ENCODE peak calls at places on chromosomes 2 and 18, in seven cellular contexts. D is NCI-H1092; V is tibial artery; U is Right ventricle myocardium inferior; K is endothelial cell; C is ovary; O is activated CD8-positive, alpha-beta memory T cell treated with anti-CD3 and anti-CD28 coated beads for 24 hours. Q is an unnamed sample.

GRCh38 chr18:41099451-41099850 is 855.6 kb upstream of the PIK3C3 start:
- DNase-seq in D (no peak), K (no peak), O (no peak), U (no peak), V (no peak), C (no peak), Q (no peak)

GRCh38 chr2:225040862-225041209 is 1.4 kb downstream of the DOCK10 start:
- DNase-seq in D (no peak), U (peak), O (no peak), V (no peak), K (no peak), C (no peak), Q (no peak)

GRCh38 chr2:65918760-65919187 is 486.4 kb upstream of the SPRED2 start:
- DNase-seq in V (no peak), D (no peak), K (no peak), U (no peak), C (no peak), O (no peak), Q (no peak)

GRCh38 chr2:167489307-167489706 is 601.0 kb downstream of the XIRP2 start:
- DNase-seq in U (no peak), D (no peak), V (no peak), K (no peak), O (no peak), C (no peak), Q (no peak)

GRCh38 chr2:189221811-189222210 is 42.2 kb upstream of the COL5A2 start:
- DNase-seq in O (no peak), C (no peak), U (no peak), D (no peak), V (no peak), K (no peak), Q (no peak)

GRCh38 chr18:73679941-73680700 is 467.5 kb downstream of the FBXO15 start:
- DNase-seq in O (no peak), K (no peak), C (no peak), V (no peak), U (no peak), D (no peak), Q (no peak)

GRCh38 chr2:232698552-232699091 is 1.5 kb downstream of the GIGYF2 start:
- DNase-seq in K (no peak), C (no peak), U (no peak), O (no peak), D (no peak), V (no peak), Q (no peak)

GRCh38 chr2:64124571-64124970 is 19.6 kb downstream of the PELI1 start:
- DNase-seq in K (no peak), C (no peak), O (no peak), V (no peak), D (no peak), U (no peak), Q (no peak)

GRCh38 chr2:158713523-158714138 is 81.5 kb upstream of the DAPL1 start:
- DNase-seq in C (no peak), O (no peak), V (no peak), K (no peak), D (no peak), U (no peak), Q (no peak)

GRCh38 chr2:121699421-121700328 is 37.0 kb downstream of the NIFK start:
- DNase-seq in U (no peak), D (no peak), K (no peak), O (peak), C (no peak), V (no peak), Q (no peak)

GRCh38 chr2:239180526-239181073 is 220.2 kb downstream of the HDAC4 start:
- DNase-seq in D (no peak), C (no peak), U (no peak), K (no peak), V (no peak), O (no peak), Q (peak)

GRCh38 chr2:189149981-189150380 is 29.6 kb downstream of the COL5A2 start:
- DNase-seq in C (no peak), O (no peak), V (no peak), D (no peak), K (no peak), U (no peak), Q (no peak)

GRCh38 chr2:122056853-122057252 is 301.4 kb downstream of the TSN start:
- DNase-seq in V (no peak), D (no peak), K (no peak), U (no peak), C (no peak), O (no peak), Q (no peak)

GRCh38 chr2:9178905-9179571 is 27.6 kb upstream of the ASAP2 start:
- DNase-seq in K (no peak), O (no peak), D (peak), U (no peak), C (peak), V (peak), Q (peak)

GRCh38 chr2:19890104-19890503 is 11.7 kb downstream of the TTC32 start:
- DNase-seq in K (no peak), U (no peak), O (no peak), C (no peak), D (no peak), V (no peak), Q (no peak)

GRCh38 chr18:29681578-29681977 is 1361.0 kb downstream of the DSC3 start:
- DNase-seq in O (no peak), U (no peak), D (no peak), C (no peak), K (no peak), V (no peak), Q (no peak)

GRCh38 chr2:143514413-143514812 is 385.2 kb downstream of the ARHGAP15 start:
- DNase-seq in O (no peak), K (no peak), D (no peak), V (no peak), U (no peak), C (no peak), Q (no peak)

GRCh38 chr2:78861546-78861945 is 164.0 kb upstream of the REG3G start:
- DNase-seq in K (peak), V (no peak), U (no peak), C (no peak), D (no peak), O (no peak), Q (no peak)

GRCh38 chr2:58918138-58918537 is 677.0 kb upstream of the FANCL start:
- DNase-seq in D (no peak), V (no peak), O (no peak), K (no peak), C (no peak), U (no peak), Q (no peak)